ENCODE peak calls at places on chromosomes 13 and 19, in five cellular contexts. Y, G, T, X and O are unnamed samples.

GRCh38 chr13:55359067-55359466 is 1781.7 kb upstream of the PRR20A start:
- DNase-seq in G (no peak), T (no peak), X (no peak), Y (no peak), O (no peak)

GRCh38 chr13:24659239-24659638 is 21.0 kb upstream of the ATP12A start:
- DNase-seq in X (peak; percentile 17), Y (no peak), T (no peak), G (no peak), O (no peak)

GRCh38 chr13:43760257-43760656 is 26.5 kb downstream of the ENOX1 start:
- DNase-seq in Y (no peak), X (no peak), G (no peak), T (no peak), O (no peak)

GRCh38 chr19:41870401-41870873 is 6.6 kb upstream of the CD79A start:
- DNase-seq in Y (no peak), G (no peak), T (peak; percentile 40), X (peak; percentile 40), O (no peak)

GRCh38 chr19:1789282-1790020 is 22.6 kb downstream of the ATP8B3 start:
- DNase-seq in T (no peak), X (peak; percentile 14), G (no peak), Y (peak; percentile 38), O (no peak)

GRCh38 chr19:611506-611869 is 21.8 kb downstream of the HCN2 start:
- DNase-seq in Y (no peak), X (peak; percentile 48), G (peak; percentile 65), T (peak; percentile 87), O (no peak)

GRCh38 chr19:862529-863304 is 3.3 kb downstream of the CFD start:
- DNase-seq in Y (peak; percentile 85), X (no peak), T (peak; percentile 45), G (peak; percentile 61), O (peak; percentile 34)

GRCh38 chr19:13781547-13781946 is 7.3 kb downstream of the C19orf53 start:
- DNase-seq in Y (peak; percentile 83), G (no peak), X (peak; percentile 67), T (peak; percentile 95), O (peak; percentile 60)

GRCh38 chr19:10836478-10837325 is 690 bp upstream of the TMED1 start:
- DNase-seq in T (no peak), Y (no peak), X (no peak), G (peak; percentile 68), O (peak; percentile 76)

GRCh38 chr19:30528919-30529318 is 156.7 kb downstream of the ZNF536 start:
- DNase-seq in Y (no peak), T (no peak), X (no peak), G (no peak), O (no peak)

GRCh38 chr19:30649934-30650614 is 277.9 kb downstream of the ZNF536 start:
- DNase-seq in T (peak; percentile 74), G (peak; percentile 11), X (peak; percentile 54), Y (peak; percentile 31), O (peak; percentile 76)

GRCh38 chr13:89936256-89936655 is 1411.2 kb upstream of the MIR17HG start:
- DNase-seq in T (no peak), X (no peak), Y (no peak), G (no peak), O (no peak)

GRCh38 chr13:97224544-97225324 is 2.6 kb downstream of the MBNL2 start:
- DNase-seq in X (peak; percentile 71), T (peak; percentile 33), Y (peak; percentile 19), G (no peak), O (no peak)

GRCh38 chr13:34164585-34164984 is 346.6 kb downstream of the RFC3 start:
- DNase-seq in G (no peak), Y (peak; percentile 7), T (no peak), X (peak; percentile 19), O (no peak)

GRCh38 chr13:30441304-30441703 is 19.0 kb downstream of the UBE2L5 start:
- DNase-seq in G (no peak), X (no peak), T (no peak), Y (no peak), O (no peak)

GRCh38 chr13:25117312-25117711 is 21.4 kb downstream of the PABPC3 start:
- DNase-seq in Y (no peak), G (no peak), T (no peak), X (no peak), O (no peak)

GRCh38 chr13:29688193-29688592 is 92.7 kb upstream of the SLC7A1 start:
- DNase-seq in G (no peak), T (no peak), Y (no peak), X (no peak), O (no peak)

GRCh38 chr13:32309312-32309711 is 5.9 kb downstream of the ZAR1L start:
- DNase-seq in T (no peak), G (no peak), X (no peak), Y (no peak), O (no peak)

GRCh38 chr13:44967656-44968451 is 21.4 kb downstream of the NUFIP1 start:
- DNase-seq in T (peak; percentile 10), G (no peak), Y (no peak), X (peak; percentile 18), O (no peak)

GRCh38 chr13:110369400-110369799 is 62.3 kb downstream of the COL4A2 start:
- DNase-seq in G (no peak), T (no peak), Y (no peak), X (no peak), O (no peak)

GRCh38 chr13:35874704-35875103 is 256.5 kb downstream of the DCLK1 start:
- DNase-seq in T (peak; percentile 39), G (no peak), Y (no peak), X (no peak), O (no peak)

GRCh38 chr19:32471095-32471494 is 65.5 kb downstream of the DPY19L3 start:
- DNase-seq in G (no peak), X (no peak), T (no peak), Y (no peak), O (no peak)

GRCh38 chr13:40060318-40061007 is 405.0 kb downstream of the COG6 start:
- DNase-seq in T (peak; percentile 78), X (peak; percentile 60), G (peak; percentile 43), Y (no peak), O (no peak)

GRCh38 chr13:49112782-49113525 is 107.2 kb upstream of the MLNR start:
- DNase-seq in T (no peak), X (no peak), G (no peak), Y (no peak), O (no peak)

GRCh38 chr19:34649886-34650543 is 26.9 kb downstream of the SCGB2B2 start:
- DNase-seq in X (peak; percentile 31), Y (no peak), G (no peak), T (no peak), O (peak; percentile 38)

GRCh38 chr13:35457258-35457657 is 19.2 kb downstream of the MAB21L1 start:
- DNase-seq in T (no peak), X (no peak), G (no peak), Y (no peak), O (no peak)

GRCh38 chr13:92137519-92137918 is 739.1 kb downstream of the GPC5 start:
- DNase-seq in X (peak; percentile 2), Y (no peak), G (no peak), T (no peak), O (no peak)

GRCh38 chr13:89375839-89376238 is 1704.7 kb downstream of the SLITRK5 start:
- DNase-seq in X (peak; percentile 22), Y (no peak), G (no peak), T (peak; percentile 13), O (peak; percentile 1)

GRCh38 chr19:12194827-12195500 is 32.1 kb downstream of the ZNF136 start:
- DNase-seq in X (no peak), Y (no peak), G (peak; percentile 52), T (peak; percentile 21), O (peak; percentile 95)

GRCh38 chr13:21625366-21625765 is 21.4 kb upstream of the MICU2 start:
- DNase-seq in T (peak; percentile 51), Y (no peak), X (peak; percentile 59), G (no peak), O (peak; percentile 39)

GRCh38 chr13:31111136-31111535 is 50.6 kb downstream of the HSPH1 start:
- DNase-seq in G (no peak), T (no peak), Y (no peak), X (no peak), O (no peak)

GRCh38 chr19:18417250-18418033 is 1.8 kb upstream of the SSBP4 start:
- DNase-seq in T (peak; percentile 69), Y (peak; percentile 90), X (peak; percentile 72), G (no peak), O (no peak)

GRCh38 chr19:14383898-14384669 is 2.8 kb downstream of the ADGRE5 start:
- DNase-seq in T (peak; percentile 86), G (no peak), Y (no peak), X (peak; percentile 56), O (no peak)

GRCh38 chr19:46661735-46662592 is 982 bp upstream of the DACT3 start:
- DNase-seq in X (peak; percentile 80), T (peak; percentile 89), Y (peak; percentile 91), G (peak; percentile 70), O (peak; percentile 89)

GRCh38 chr19:5472303-5472702 is 17.1 kb downstream of the ZNRF4 start:
- DNase-seq in Y (no peak), X (no peak), T (no peak), G (no peak), O (no peak)

GRCh38 chr19:16330368-16330801 is 5.8 kb downstream of the KLF2 start:
- DNase-seq in X (peak; percentile 97), G (peak; percentile 83), T (peak; percentile 70), Y (peak; percentile 34), O (no peak)

GRCh38 chr13:27976362-27977177 is 7.5 kb upstream of the CDX2 start:
- DNase-seq in Y (no peak), G (no peak), X (no peak), T (no peak), O (no peak)